ENCODE peak calls at places on chromosomes 4 and X, in ten cellular contexts. W is heart right ventricle, V is astrocyte of the cerebellum, A is GM10248, I is OCI-LY7, M is cardiac muscle cell, G is WTC11, Q is cardiac fibroblast, R is fibroblast of the aortic adventitia, C is AG09309. Z is an unnamed sample.

GRCh38 chrX:1398431-1399340 is 6.8 kb upstream of the SLC25A6 start:
- DNase-seq in Q (peak), W (peak), M (peak), I (no peak), C (no peak), R (no peak), G (no peak), A (no peak), V (no peak), Z (no peak)

GRCh38 chr4:26030260-26030667 is 116.2 kb downstream of the SMIM20 start:
- DNase-seq in M (no peak), Q (no peak), G (peak), R (no peak), I (no peak), C (no peak), A (no peak), V (no peak), W (no peak), Z (no peak)

GRCh38 chr4:157978680-157979361 is 194.0 kb downstream of the GASK1B start:
- DNase-seq in Q (peak), I (peak), A (peak), R (peak), C (no peak), M (peak), G (peak), V (peak), W (peak), Z (peak)

GRCh38 chr4:132180020-132180427 is 969.1 kb upstream of the PCDH10 start:
- DNase-seq in R (peak), C (no peak), I (no peak), W (no peak), Q (peak), A (no peak), G (no peak), M (peak), V (peak), Z (no peak)

GRCh38 chr4:26058537-26058936 is 144.5 kb downstream of the SMIM20 start:
- DNase-seq in G (no peak), V (no peak), Q (peak), A (no peak), M (no peak), I (no peak), C (no peak), R (no peak), W (no peak), Z (no peak)

GRCh38 chr4:35802644-35803043 is 441.7 kb downstream of the ARAP2 start:
- DNase-seq in A (no peak), G (no peak), R (no peak), W (no peak), I (no peak), C (no peak), V (no peak), M (no peak), Q (no peak), Z (no peak)

GRCh38 chr4:1505511-1506451 is 99.5 kb upstream of the NKX1-1 start:
- DNase-seq in R (no peak), M (no peak), A (no peak), C (no peak), Q (no peak), G (peak), I (no peak), V (no peak), W (no peak), Z (no peak)

GRCh38 chrX:43562372-43562771 is 93.7 kb upstream of the MAOA start:
- DNase-seq in G (no peak), R (no peak), I (no peak), C (no peak), W (no peak), Q (no peak), V (no peak), M (no peak), A (no peak), Z (no peak)

DNA sequence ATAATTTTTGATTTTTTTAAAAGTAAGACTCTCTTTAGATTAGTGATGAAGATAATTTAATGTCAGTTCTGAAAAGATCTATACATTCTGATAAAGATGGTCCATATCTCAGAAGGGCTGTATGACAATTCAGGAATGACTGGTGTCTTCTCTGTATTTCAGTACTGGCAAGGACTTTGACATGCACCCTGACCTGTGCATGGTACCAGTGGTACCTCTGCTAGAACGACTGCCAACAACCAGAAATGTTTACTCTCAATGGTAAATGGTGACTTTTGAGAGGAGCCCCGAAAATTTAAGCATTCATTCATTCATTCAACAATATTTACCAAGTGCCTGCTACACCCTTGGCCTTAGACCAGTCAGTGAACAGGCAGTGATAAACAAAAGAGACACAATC is 4.8 kb downstream of the NR3C2 start:
- DNase-seq in Q (no peak), I (no peak), A (no peak), C (no peak), V (no peak), G (no peak), W (no peak), M (no peak), R (no peak), Z (no peak)
- TF ChIP-seq CTCF in Q (no peak), I (no peak), A (no peak), C (no peak), V (no peak), G (no peak), W (no peak), M (no peak), R (no peak), Z (no peak)

GRCh38 chrX:119755981-119756533 is 2.3 kb upstream of the SOWAHD start:
- DNase-seq in A (peak), V (no peak), M (no peak), Q (no peak), W (no peak), C (no peak), G (no peak), I (peak), R (no peak), Z (peak)

GRCh38 chrX:119753001-119753400 is 5.4 kb upstream of the SOWAHD start:
- DNase-seq in A (no peak), G (peak), W (no peak), M (no peak), R (no peak), V (no peak), I (no peak), Q (no peak), C (no peak), Z (no peak)

GRCh38 chrX:119756926-119757635 is 1.3 kb upstream of the SOWAHD start:
- DNase-seq in C (no peak), G (no peak), R (no peak), Q (no peak), W (no peak), A (no peak), M (no peak), V (no peak), I (peak), Z (no peak)

GRCh38 chrX:119757646-119757978 is 776 bp upstream of the SOWAHD start:
- DNase-seq in C (no peak), Q (no peak), V (no peak), M (no peak), G (no peak), A (no peak), W (no peak), R (no peak), I (no peak), Z (no peak)

DNA sequence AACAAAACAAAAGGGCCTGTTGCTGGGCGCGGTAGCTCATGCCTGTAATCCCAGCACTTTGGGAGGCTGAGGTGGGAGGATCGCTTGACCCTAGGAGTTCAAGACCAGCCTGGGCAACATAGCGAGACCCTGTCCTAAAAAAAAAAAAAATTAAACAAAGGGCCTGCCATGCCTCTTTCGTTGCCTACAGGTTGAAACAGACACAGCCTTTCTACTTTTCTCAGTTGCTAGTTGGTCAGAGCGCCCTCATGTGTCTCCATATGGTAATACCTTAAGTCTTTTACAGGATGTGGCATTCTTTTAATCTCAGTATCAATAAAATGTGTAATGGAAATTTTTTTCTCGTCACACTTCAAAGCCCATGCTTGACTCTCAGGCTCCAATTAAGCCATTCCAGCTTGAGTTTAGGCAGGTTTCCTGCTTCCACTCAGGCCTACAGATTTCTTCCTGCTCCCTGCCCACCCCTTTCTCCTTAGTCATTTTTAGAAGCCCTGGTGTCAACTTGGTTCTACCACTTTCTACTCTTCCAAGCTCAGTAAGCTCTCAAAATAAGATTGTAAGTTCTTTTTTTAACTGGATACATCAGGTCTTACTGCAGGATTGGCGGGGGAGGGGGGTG is 4.6 kb upstream of the SOWAHD start:
- DNase-seq in I (peak), Q (peak), C (no peak), M (peak), W (no peak), A (no peak), V (peak), G (peak), R (peak), Z (peak)
- TF ChIP-seq CTCF in I (peak), Q (peak), C (peak), M (peak), W (peak), A (peak), V (peak), G (no peak), R (peak), Z (peak)

DNA sequence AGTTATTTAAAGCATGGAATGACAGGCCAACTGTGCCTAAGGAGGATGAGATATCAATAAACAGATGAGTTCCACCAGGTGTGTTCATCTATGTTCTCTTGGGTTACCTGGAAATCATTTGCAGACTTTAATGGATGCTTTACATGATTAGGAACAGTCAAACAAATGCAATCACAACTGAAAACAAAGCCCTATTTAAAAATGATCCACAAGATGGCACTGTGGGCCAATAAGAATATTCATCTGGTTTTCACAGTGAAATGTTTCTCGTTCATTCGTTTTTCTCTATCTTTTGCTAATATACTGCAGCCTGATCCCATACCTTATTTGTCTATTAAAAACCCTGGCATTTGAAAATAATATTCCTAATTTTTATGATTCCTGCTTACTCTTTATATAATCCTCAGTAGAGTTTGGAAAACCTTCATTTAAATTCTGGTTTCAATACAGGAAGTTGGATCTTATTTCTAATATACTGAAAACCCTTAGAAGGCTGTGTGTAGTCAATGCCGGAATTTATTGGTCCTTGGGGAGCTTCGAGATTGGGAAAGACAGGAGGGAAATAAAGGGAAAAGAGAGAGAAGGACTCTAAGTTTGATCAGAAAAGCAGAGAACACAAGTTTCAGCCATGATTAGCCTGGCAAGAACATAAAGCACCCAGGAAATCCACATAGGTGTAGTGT is 63.7 kb upstream of the TAPT1 start:
- DNase-seq in Q (peak), V (peak), C (no peak), A (peak), W (no peak), M (peak), R (peak), G (no peak), I (peak), Z (peak)
- TF ChIP-seq CTCF in Q (peak), V (peak), C (peak), A (peak), W (peak), M (peak), R (peak), G (peak), I (peak), Z (peak)

DNA sequence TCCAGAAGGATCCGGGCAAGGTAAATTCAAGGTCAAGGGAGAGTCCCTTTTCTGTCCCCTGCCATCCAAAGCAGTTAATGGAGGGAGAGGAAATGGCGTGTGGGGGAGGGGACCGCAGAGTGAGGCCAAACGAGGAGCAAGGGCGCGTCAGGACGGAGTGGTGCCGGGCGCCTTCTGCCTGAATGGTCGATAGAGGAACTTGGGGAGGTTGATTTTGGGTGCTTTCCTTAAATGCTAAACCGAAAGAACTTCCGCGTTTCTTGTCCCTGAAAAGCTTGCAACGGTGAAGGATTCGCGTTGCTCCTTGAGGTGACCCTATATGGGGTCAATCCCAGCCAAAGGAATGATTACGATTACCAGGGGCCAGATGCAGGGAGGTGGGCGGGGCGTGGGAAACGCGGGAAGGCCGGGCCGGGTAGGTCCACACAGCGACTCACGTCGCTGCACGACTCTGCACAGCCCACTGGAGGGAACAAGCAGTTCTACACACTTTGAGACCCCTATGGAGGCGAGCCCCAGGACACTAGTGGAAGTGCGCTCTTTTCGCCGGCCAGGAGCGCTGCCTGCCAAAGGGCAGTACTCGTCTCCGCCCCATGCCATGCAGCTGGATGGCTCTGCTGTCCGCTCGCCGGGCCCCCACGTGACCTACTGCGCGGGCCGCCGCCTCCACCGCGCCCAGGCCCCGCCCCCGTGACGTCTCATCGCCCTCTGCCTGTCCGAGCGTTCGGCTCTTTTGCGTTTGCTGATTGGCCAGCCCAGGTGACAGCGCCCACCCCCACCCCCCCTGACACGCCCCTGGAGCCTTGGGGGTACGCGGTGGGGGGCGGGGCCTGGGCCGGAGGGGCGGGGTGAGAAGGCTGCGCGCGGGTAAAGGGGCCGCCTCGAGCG is 452 bp upstream of the GK start:
- DNase-seq in V (peak), Q (peak), I (peak), C (peak), M (peak), W (peak), G (peak), R (peak), A (peak), Z (peak)
- TF ChIP-seq CTCF in V (no peak), Q (no peak), I (no peak), C (no peak), M (no peak), W (no peak), G (no peak), R (no peak), A (no peak), Z (no peak)

GRCh38 chrX:41923257-41923924 is at the start of gene CASK:
- DNase-seq in V (peak), W (peak), G (peak), I (peak), C (peak), Q (peak), R (peak), A (peak), M (peak), Z (peak)

GRCh38 chrX:41921492-41922124 is 1.7 kb downstream of the CASK start:
- DNase-seq in A (peak), V (no peak), M (peak), G (no peak), Q (peak), R (peak), C (peak), W (no peak), I (peak), Z (peak)

GRCh38 chrX:41923925-41924693 is 755 bp upstream of the CASK start:
- DNase-seq in M (peak), G (no peak), R (peak), A (peak), V (no peak), I (peak), Q (peak), W (no peak), C (peak), Z (peak)

GRCh38 chrX:41922125-41922521 is 1.2 kb downstream of the CASK start:
- DNase-seq in Q (peak), W (no peak), I (peak), M (peak), C (no peak), G (no peak), A (peak), V (no peak), R (peak), Z (no peak)

GRCh38 chrX:41922694-41923171 is 621 bp downstream of the CASK start:
- DNase-seq in G (peak), V (no peak), M (peak), Q (peak), R (peak), I (peak), C (no peak), A (peak), W (peak), Z (peak)
- TF ChIP-seq CTCF in G (no peak), V (peak), M (peak), Q (no peak), R (no peak), I (peak), C (peak), A (peak), W (no peak), Z (no peak)

GRCh38 chrX:64570204-64570603 is 175.0 kb upstream of the MTMR8 start:
- DNase-seq in A (no peak), Q (no peak), V (no peak), G (peak), I (peak), M (no peak), R (no peak), W (no peak), C (no peak), Z (no peak)
- TF ChIP-seq CTCF in A (no peak), Q (peak), V (no peak), G (no peak), I (peak), M (no peak), R (peak), W (no peak), C (peak), Z (no peak)

DNA sequence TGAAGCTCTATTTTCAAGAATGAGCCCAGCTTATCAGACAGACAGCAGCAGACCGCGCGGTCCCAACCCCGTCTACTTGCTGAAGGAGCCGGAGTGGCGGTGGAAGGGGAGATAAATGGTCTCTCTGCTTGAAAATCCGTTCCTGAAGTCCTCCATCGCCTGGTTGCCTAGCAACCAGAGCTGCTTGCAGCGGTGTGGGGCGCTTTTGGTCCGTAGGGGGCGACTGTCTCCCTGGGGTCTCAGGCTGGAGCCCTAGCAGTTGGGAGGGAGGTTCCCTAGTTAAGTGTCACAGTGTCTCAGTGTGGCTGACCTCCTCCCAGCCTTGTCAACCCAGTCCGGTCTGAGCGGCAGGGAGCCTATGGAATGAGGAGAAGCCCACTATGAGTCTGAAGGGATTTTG is 8.3 kb upstream of the DLG3 start:
- DNase-seq in R (no peak), W (no peak), M (peak), V (no peak), C (no peak), I (peak), Q (peak), A (no peak), G (peak), Z (no peak)
- TF ChIP-seq CTCF in R (no peak), W (no peak), M (peak), V (no peak), C (no peak), I (peak), Q (peak), A (peak), G (no peak), Z (no peak)

GRCh38 chrX:67604979-67605703 is 61.3 kb downstream of the AR start:
- DNase-seq in C (peak), V (peak), M (peak), G (no peak), W (no peak), A (no peak), Q (peak), I (no peak), R (peak), Z (no peak)
- TF ChIP-seq CTCF in C (no peak), V (peak), M (peak), G (no peak), W (no peak), A (no peak), Q (no peak), I (no peak), R (peak), Z (no peak)

GRCh38 chrX:19040373-19040772 is 56.5 kb upstream of the PHKA2 start:
- DNase-seq in C (no peak), G (no peak), M (no peak), V (no peak), A (no peak), I (no peak), W (no peak), R (peak), Q (no peak), Z (no peak)
- TF ChIP-seq CTCF in C (peak), G (no peak), M (peak), V (no peak), A (peak), I (peak), W (peak), R (peak), Q (no peak), Z (no peak)

GRCh38 chrX:2965965-2966364 is 36.8 kb upstream of the ARSD start:
- DNase-seq in Q (no peak), I (no peak), M (no peak), W (no peak), C (no peak), V (no peak), A (no peak), G (no peak), R (no peak), Z (no peak)

GRCh38 chrX:2969021-2969420 is 37.3 kb upstream of the ARSH start:
- DNase-seq in G (no peak), A (no peak), W (no peak), I (no peak), Q (no peak), C (no peak), V (no peak), M (no peak), R (no peak), Z (no peak)

GRCh38 chrX:2967584-2967983 is 38.4 kb upstream of the ARSD start:
- DNase-seq in I (no peak), G (no peak), R (no peak), W (no peak), V (no peak), Q (no peak), C (no peak), A (no peak), M (no peak), Z (no peak)

GRCh38 chrX:2967012-2967411 is 37.9 kb upstream of the ARSD start:
- DNase-seq in M (no peak), R (no peak), C (no peak), A (no peak), Q (no peak), W (no peak), I (no peak), G (no peak), V (no peak), Z (no peak)

GRCh38 chrX:2967998-2968909 is 38.1 kb upstream of the ARSH start:
- DNase-seq in M (peak), G (no peak), Q (peak), I (no peak), A (no peak), W (peak), R (peak), C (no peak), V (peak), Z (no peak)
- TF ChIP-seq CTCF in M (no peak), G (no peak), Q (no peak), I (no peak), A (no peak), W (no peak), R (no peak), C (no peak), V (no peak), Z (no peak)